ENCODE peak calls at places on chromosomes 16 and 17, in four cellular contexts. S, M, D and I are unnamed samples.

GRCh38 chr16:86398622-86399021 is 111.7 kb upstream of the FOXF1 start:
- DNase-seq in S (no peak), M (no peak), D (no peak), I (no peak)

GRCh38 chr17:42698736-42699414 is 16.5 kb downstream of the CNTNAP1 start:
- DNase-seq in S (peak; percentile 82), M (no peak), D (no peak), I (peak; percentile 81)

GRCh38 chr17:21010705-21011596 is 31.9 kb downstream of the USP22 start:
- DNase-seq in S (no peak), M (no peak), D (no peak), I (no peak)

GRCh38 chr17:64534187-64534586 is 27.4 kb downstream of the CEP95 start:
- DNase-seq in S (no peak), M (no peak), D (no peak), I (no peak)

GRCh38 chr16:29926675-29927522 is 873 bp upstream of the KCTD13 start:
- DNase-seq in S (peak; percentile 34), M (no peak), D (no peak), I (no peak)

GRCh38 chr16:85330694-85331188 is 218.5 kb upstream of the CIBAR2 start:
- DNase-seq in S (peak; percentile 88), M (no peak), D (peak; percentile 81), I (no peak)

GRCh38 chr16:65570261-65570660 is 448.4 kb upstream of the CDH11 start:
- DNase-seq in S (peak; percentile 54), M (no peak), D (no peak), I (no peak)

GRCh38 chr16:27642753-27643152 is 92.8 kb downstream of the KATNIP start:
- DNase-seq in S (peak; percentile 12), M (no peak), D (no peak), I (no peak)

GRCh38 chr17:6657633-6658287 is 6.2 kb downstream of the C17orf100 start:
- DNase-seq in S (no peak), M (no peak), D (no peak), I (no peak)

GRCh38 chr17:48759288-48759687 is 30.7 kb upstream of the HOXB13 start:
- DNase-seq in S (no peak), M (no peak), D (no peak), I (no peak)

GRCh38 chr17:50312311-50312710 is 33.6 kb upstream of the XYLT2 start:
- DNase-seq in S (no peak), M (no peak), D (no peak), I (no peak)

GRCh38 chr17:55660171-55660886 is 62.3 kb downstream of the TMEM100 start:
- DNase-seq in S (peak; percentile 42), M (no peak), D (no peak), I (no peak)

GRCh38 chr16:11572301-11572995 is 14.3 kb downstream of the LITAF start:
- DNase-seq in S (no peak), M (no peak), D (no peak), I (no peak)

GRCh38 chr16:12231666-12232065 is 255.1 kb downstream of the SNX29 start:
- DNase-seq in S (peak; percentile 73), M (no peak), D (no peak), I (no peak)

GRCh38 chr17:2874211-2874686 is 78.0 kb downstream of the RAP1GAP2 start:
- DNase-seq in S (no peak), M (no peak), D (peak; percentile 32), I (no peak)
- TF ChIP-seq CTCF in S (no peak), M (no peak), D (no peak), I (no peak)

DNA sequence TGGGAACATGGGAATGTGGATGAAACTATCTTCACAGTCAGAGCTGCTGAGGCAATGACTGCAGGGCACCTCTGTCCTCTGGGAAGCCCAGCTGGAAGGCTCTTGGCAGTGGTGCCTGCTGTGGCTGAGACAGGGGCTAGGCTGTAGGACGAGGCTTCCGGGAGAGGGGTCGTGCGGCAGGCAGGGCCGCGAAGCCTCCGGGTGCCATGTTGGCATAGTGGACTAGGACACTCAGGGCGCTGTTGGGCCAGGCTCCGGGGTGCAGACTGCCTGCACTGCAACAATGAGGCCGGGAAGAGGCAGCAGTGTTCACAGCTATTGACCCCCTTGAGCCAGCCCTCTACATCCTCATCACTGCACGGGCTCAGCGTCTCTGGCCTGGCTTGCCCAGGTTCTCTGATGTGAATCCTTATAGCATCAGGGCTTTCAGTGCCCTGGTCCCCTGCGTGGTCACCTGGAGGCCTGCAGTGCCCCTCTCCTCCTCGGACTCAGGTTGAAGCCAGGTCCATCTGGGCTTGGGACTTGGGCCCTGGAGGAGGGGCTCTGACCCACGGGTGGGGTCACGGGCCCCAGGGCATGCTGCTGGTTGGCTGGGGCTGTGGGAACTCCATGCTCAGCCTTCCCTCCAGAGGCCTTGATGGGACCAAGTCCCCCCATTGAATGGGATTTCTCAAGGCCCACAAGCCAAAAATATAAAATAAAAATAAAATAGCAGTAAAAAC is 91.6 kb downstream of the TNFRSF13B start:
- DNase-seq in S (no peak), M (no peak), D (no peak), I (no peak)
- TF ChIP-seq CTCF in S (no peak), M (no peak), D (no peak), I (no peak)

DNA sequence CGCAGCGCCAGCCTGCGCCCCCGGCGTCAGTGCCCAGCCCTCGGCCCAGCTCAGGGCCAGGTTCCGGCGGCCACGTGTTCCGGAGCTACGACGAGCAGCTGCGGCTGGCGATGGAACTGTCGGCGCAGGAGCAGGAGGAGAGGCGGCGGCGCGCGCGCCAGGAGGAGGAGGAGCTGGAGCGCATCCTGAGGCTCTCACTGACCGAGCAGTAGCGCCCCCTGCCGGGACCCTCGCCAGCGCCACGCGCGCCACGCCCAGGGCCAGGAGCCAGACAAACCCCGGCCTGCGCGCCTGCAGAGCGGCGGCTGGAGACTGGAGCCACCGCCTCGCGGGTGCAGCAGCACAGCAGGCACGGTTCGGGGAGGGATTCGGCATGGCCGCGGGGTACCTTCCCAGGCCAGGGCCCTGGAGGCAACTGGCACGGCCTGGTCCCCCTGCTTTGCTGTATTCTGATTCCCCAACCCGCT is 9.3 kb downstream of the CORO6 start:
- DNase-seq in S (peak; percentile 83), M (peak; percentile 96), D (peak; percentile 90), I (no peak)
- TF ChIP-seq CTCF in S (peak; percentile 59), M (peak; percentile 83), D (peak; percentile 82), I (no peak)

GRCh38 chr17:18043491-18043890 is 4.3 kb downstream of the GID4 start:
- DNase-seq in S (no peak), M (no peak), D (no peak), I (no peak)
- TF ChIP-seq CTCF in S (peak; percentile 36), M (peak; percentile 17), D (peak; percentile 25), I (peak; percentile 12)

DNA sequence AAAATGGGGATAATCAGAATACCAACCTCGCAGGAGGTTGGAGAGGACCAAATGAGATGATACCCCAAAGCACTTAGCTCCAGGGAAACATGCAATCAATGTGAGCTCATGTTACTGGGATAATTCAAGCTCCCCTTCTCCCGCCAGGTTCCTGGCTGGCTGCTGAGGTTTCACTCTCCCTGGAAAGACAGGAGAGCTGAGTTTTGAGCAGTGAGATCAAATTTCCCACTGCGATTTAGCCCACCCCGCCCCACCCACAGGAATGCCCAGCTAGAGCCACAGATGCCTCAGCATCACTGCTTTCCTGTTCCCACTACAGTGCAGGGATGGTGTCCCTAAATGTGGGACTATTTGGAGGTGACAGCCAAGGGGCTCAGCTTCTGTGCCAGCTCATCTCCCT is 56.7 kb downstream of the ZNF423 start:
- DNase-seq in S (no peak), M (no peak), D (peak; percentile 60), I (no peak)
- TF ChIP-seq CTCF in S (no peak), M (no peak), D (no peak), I (no peak)

DNA sequence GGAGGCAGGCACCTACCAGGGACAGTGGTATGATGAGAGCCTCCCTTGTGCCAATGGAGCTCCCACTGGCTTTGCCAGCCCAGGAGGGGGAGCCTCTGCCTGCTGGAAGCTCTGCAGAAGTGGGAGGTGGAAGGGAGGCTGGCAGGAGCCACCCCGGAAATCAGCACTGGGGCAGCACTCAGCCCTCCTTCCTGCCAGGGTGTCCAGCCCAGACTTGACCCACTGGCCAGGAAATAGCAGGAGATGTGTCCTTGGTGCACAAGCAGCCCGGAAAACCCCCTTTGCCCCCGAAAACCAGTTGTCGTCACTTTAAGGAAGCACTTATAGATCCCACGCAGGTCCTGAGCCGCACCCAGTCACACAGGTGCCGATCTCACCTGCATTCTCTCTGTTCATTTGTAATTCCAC is 49.3 kb upstream of the CACNG4 start:
- DNase-seq in S (no peak), M (no peak), D (no peak), I (no peak)
- TF ChIP-seq CTCF in S (peak; percentile 22), M (no peak), D (no peak), I (peak; percentile 31)

DNA sequence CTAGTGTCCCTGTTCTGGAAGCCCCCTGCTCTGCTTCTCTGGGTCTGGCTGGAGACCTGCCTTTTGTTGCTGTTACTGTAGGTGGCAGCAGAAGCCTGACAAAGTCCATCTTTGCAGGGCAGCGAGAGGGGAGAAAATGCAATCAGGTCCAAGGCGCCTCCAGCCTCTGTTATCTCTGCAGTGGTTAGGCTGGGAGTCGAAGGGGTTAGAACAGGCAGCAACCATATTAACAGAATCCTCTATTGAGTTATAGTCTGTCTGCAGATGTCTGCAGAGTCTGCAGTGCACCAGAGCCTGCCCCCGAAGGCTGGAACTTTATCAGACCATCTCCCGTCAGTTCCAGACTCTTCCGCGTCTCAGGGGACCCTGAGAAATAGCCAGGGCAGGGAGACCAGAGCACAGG is 404.9 kb upstream of the EEF2KMT start:
- DNase-seq in S (no peak), M (peak; percentile 32), D (peak; percentile 63), I (no peak)
- TF ChIP-seq CTCF in S (no peak), M (peak; percentile 72), D (no peak), I (peak; percentile 86)

GRCh38 chr16:88924834-88925539 is 52.0 kb downstream of the CBFA2T3 start:
- DNase-seq in S (peak; percentile 78), M (no peak), D (peak; percentile 42), I (no peak)
- TF ChIP-seq CTCF in S (peak; percentile 54), M (peak; percentile 33), D (peak; percentile 57), I (peak; percentile 45)

GRCh38 chr17:40313660-40314556 is 4.9 kb downstream of the RARA start:
- DNase-seq in S (no peak), M (no peak), D (no peak), I (no peak)

GRCh38 chr17:40315206-40315605 is 6.2 kb downstream of the RARA start:
- DNase-seq in S (no peak), M (no peak), D (no peak), I (no peak)

GRCh38 chr17:40315678-40316570 is 6.9 kb downstream of the RARA start:
- DNase-seq in S (no peak), M (no peak), D (no peak), I (no peak)

GRCh38 chr17:40312893-40313659 is 4.1 kb downstream of the RARA start:
- DNase-seq in S (no peak), M (no peak), D (no peak), I (no peak)

GRCh38 chr17:40314557-40314953 is 5.6 kb downstream of the RARA start:
- DNase-seq in S (peak; percentile 93), M (no peak), D (no peak), I (no peak)
- TF ChIP-seq CTCF in S (peak; percentile 3), M (no peak), D (no peak), I (no peak)